ENCODE peak calls at places on chromosomes 7 and 10, in seven cellular contexts. D is posterior vena cava, W is OCI-M1, V is cerebellar nuclear complex, R is uterus, G is NCI-H774, N is pons. Y is an unnamed sample.

GRCh38 chr7:1434891-1435670 is 24.2 kb downstream of the MICALL2 start:
- DNase-seq in D (no peak), W (no peak), V (no peak), R (no peak), G (no peak), N (no peak), Y (no peak)

GRCh38 chr7:27670177-27670576 is 7.5 kb upstream of the HIBADH start:
- DNase-seq in D (no peak), W (peak), V (no peak), R (no peak), G (no peak), N (no peak), Y (no peak)

GRCh38 chr7:51899611-51900010 is 583.0 kb upstream of the COBL start:
- DNase-seq in D (no peak), W (no peak), V (no peak), R (no peak), G (no peak), N (no peak), Y (no peak)

GRCh38 chr10:127392351-127393235 is 156.5 kb upstream of the NPS start:
- DNase-seq in D (no peak), W (no peak), V (no peak), R (peak), G (no peak), N (no peak), Y (no peak)

GRCh38 chr7:40887099-40887498 is 752.3 kb downstream of the SUGCT start:
- DNase-seq in D (no peak), W (no peak), V (no peak), R (no peak), G (no peak), N (no peak), Y (peak)

GRCh38 chr7:138979988-138980574 is 1.1 kb downstream of the KIAA1549 start:
- DNase-seq in D (no peak), W (no peak), V (no peak), R (no peak), G (no peak), N (no peak), Y (peak)

GRCh38 chr10:60816624-60817023 is 38.3 kb downstream of the CDK1 start:
- DNase-seq in D (no peak), W (peak), V (peak), R (peak), G (peak), N (peak), Y (peak)

GRCh38 chr7:36040679-36041078 is 112.4 kb upstream of the EEPD1 start:
- DNase-seq in D (no peak), W (no peak), V (no peak), R (no peak), G (no peak), N (no peak), Y (peak)

GRCh38 chr7:151181011-151181431 is 6.0 kb downstream of the ASB10 start:
- DNase-seq in D (peak), W (no peak), V (no peak), R (no peak), G (no peak), N (no peak), Y (no peak)

GRCh38 chr7:75989726-75990388 is 4.5 kb downstream of the TMEM120A start:
- DNase-seq in D (peak), W (no peak), V (no peak), R (no peak), G (no peak), N (no peak), Y (no peak)

GRCh38 chr10:116014859-116015258 is 258.1 kb downstream of the GFRA1 start:
- DNase-seq in D (no peak), W (no peak), V (no peak), R (no peak), G (no peak), N (no peak), Y (no peak)

GRCh38 chr10:62492012-62492869 is 118.1 kb downstream of the ZNF365 start:
- DNase-seq in D (no peak), W (peak), V (no peak), R (no peak), G (peak), N (peak), Y (peak)

GRCh38 chr10:102718220-102718619 is 3.8 kb downstream of the SFXN2 start:
- DNase-seq in D (no peak), W (peak), V (no peak), R (peak), G (no peak), N (no peak), Y (peak)

GRCh38 chr10:76717141-76717540 is 920.5 kb downstream of the KCNMA1 start:
- DNase-seq in D (no peak), W (no peak), V (no peak), R (no peak), G (no peak), N (no peak), Y (peak)

GRCh38 chr7:128164061-128164954 is 76.8 kb upstream of the LEP start:
- DNase-seq in D (peak), W (no peak), V (no peak), R (no peak), G (no peak), N (no peak), Y (peak)

GRCh38 chr7:19351756-19352155 is 206.5 kb upstream of the FERD3L start:
- DNase-seq in D (no peak), W (no peak), V (no peak), R (no peak), G (no peak), N (no peak), Y (no peak)

GRCh38 chr10:94293344-94293743 is 69.4 kb downstream of the NOC3L start:
- DNase-seq in D (no peak), W (no peak), V (no peak), R (peak), G (no peak), N (no peak), Y (no peak)

GRCh38 chr10:380313-380955 is 245.2 kb downstream of the ZMYND11 start:
- DNase-seq in D (no peak), W (no peak), V (no peak), R (no peak), G (no peak), N (no peak), Y (no peak)

GRCh38 chr10:59678884-59679301 is 30.8 kb downstream of the SLC16A9 start:
- DNase-seq in D (no peak), W (no peak), V (no peak), R (no peak), G (no peak), N (no peak), Y (peak)

GRCh38 chr7:80829527-80829926 is 89.3 kb downstream of the SEMA3C start:
- DNase-seq in D (no peak), W (no peak), V (no peak), R (no peak), G (no peak), N (no peak), Y (peak)

GRCh38 chr10:52351911-52352310 is 37.8 kb downstream of the DKK1 start:
- DNase-seq in D (no peak), W (no peak), V (no peak), R (no peak), G (no peak), N (no peak), Y (no peak)

GRCh38 chr7:100825760-100826545 is 1.4 kb downstream of the EPHB4 start:
- DNase-seq in D (no peak), W (peak), V (no peak), R (no peak), G (no peak), N (no peak), Y (peak)

GRCh38 chr10:6624392-6624791 is 44.3 kb upstream of the PRKCQ start:
- DNase-seq in D (no peak), W (no peak), V (no peak), R (no peak), G (no peak), N (no peak), Y (no peak)

GRCh38 chr10:5376450-5376849 is 11.7 kb downstream of the UCN3 start:
- DNase-seq in D (no peak), W (no peak), V (no peak), R (no peak), G (no peak), N (no peak), Y (no peak)

GRCh38 chr10:69662173-69662685 is 32.2 kb downstream of the FAM241B start:
- DNase-seq in D (no peak), W (no peak), V (no peak), R (no peak), G (no peak), N (no peak), Y (no peak)

GRCh38 chr7:14825909-14826308 is 76.6 kb downstream of the DGKB start:
- DNase-seq in D (no peak), W (no peak), V (no peak), R (no peak), G (no peak), N (no peak), Y (peak)

GRCh38 chr7:31056775-31057346 is 4.8 kb downstream of the ADCYAP1R1 start:
- DNase-seq in D (no peak), W (no peak), V (peak), R (no peak), G (no peak), N (no peak), Y (peak)